ENCODE peak calls at places on chromosome 7, in seven cellular contexts. One of them, this sample, is unnamed.

GRCh38 chr7:103751476-103751875 is 238.0 kb downstream of the RELN start:
- DNase-seq in upper lobe of left lung: no peak
- DNase-seq in RWPE1: no peak
- DNase-seq in CD4-positive, CD25-positive, alpha-beta regulatory T cell: no peak
- DNase-seq in naive thymus-derived CD4-positive, alpha-beta T cell: no peak
- DNase-seq in HCT116: no peak
- DNase-seq in iPS DF 6.9: no peak
- DNase-seq in this sample: no peak

GRCh38 chr7:84921154-84921553 is 265.7 kb downstream of the SEMA3D start:
- DNase-seq in upper lobe of left lung: no peak
- DNase-seq in RWPE1: no peak
- DNase-seq in CD4-positive, CD25-positive, alpha-beta regulatory T cell: no peak
- DNase-seq in naive thymus-derived CD4-positive, alpha-beta T cell: no peak
- DNase-seq in HCT116: no peak
- DNase-seq in iPS DF 6.9: no peak
- DNase-seq in this sample: no peak

GRCh38 chr7:110600983-110601382 is 489.9 kb upstream of the LRRN3 start:
- DNase-seq in upper lobe of left lung: no peak
- DNase-seq in RWPE1: no peak
- DNase-seq in CD4-positive, CD25-positive, alpha-beta regulatory T cell: no peak
- DNase-seq in naive thymus-derived CD4-positive, alpha-beta T cell: no peak
- DNase-seq in HCT116: no peak
- DNase-seq in iPS DF 6.9: no peak
- DNase-seq in this sample: no peak

GRCh38 chr7:15686209-15686956 is at the start of gene MEOX2:
- DNase-seq in upper lobe of left lung: peak
- DNase-seq in RWPE1: no peak
- DNase-seq in CD4-positive, CD25-positive, alpha-beta regulatory T cell: no peak
- DNase-seq in naive thymus-derived CD4-positive, alpha-beta T cell: no peak
- DNase-seq in HCT116: no peak
- DNase-seq in iPS DF 6.9: no peak
- DNase-seq in this sample: no peak

GRCh38 chr7:57381581-57381980 is 68.4 kb upstream of the ZNF716 start:
- DNase-seq in upper lobe of left lung: no peak
- DNase-seq in RWPE1: no peak
- DNase-seq in CD4-positive, CD25-positive, alpha-beta regulatory T cell: no peak
- DNase-seq in naive thymus-derived CD4-positive, alpha-beta T cell: no peak
- DNase-seq in HCT116: no peak
- DNase-seq in iPS DF 6.9: no peak
- DNase-seq in this sample: no peak

GRCh38 chr7:69932034-69932628 is 333.9 kb downstream of the AUTS2 start:
- DNase-seq in upper lobe of left lung: no peak
- DNase-seq in RWPE1: peak
- DNase-seq in CD4-positive, CD25-positive, alpha-beta regulatory T cell: no peak
- DNase-seq in naive thymus-derived CD4-positive, alpha-beta T cell: no peak
- DNase-seq in HCT116: no peak
- DNase-seq in iPS DF 6.9: peak
- DNase-seq in this sample: no peak

GRCh38 chr7:28988818-28989595 is 30.9 kb upstream of the TRIL start:
- DNase-seq in upper lobe of left lung: no peak
- DNase-seq in RWPE1: peak
- DNase-seq in CD4-positive, CD25-positive, alpha-beta regulatory T cell: no peak
- DNase-seq in naive thymus-derived CD4-positive, alpha-beta T cell: no peak
- DNase-seq in HCT116: no peak
- DNase-seq in iPS DF 6.9: no peak
- DNase-seq in this sample: no peak

GRCh38 chr7:9091282-9091681 is 657.9 kb downstream of the NXPH1 start:
- DNase-seq in upper lobe of left lung: no peak
- DNase-seq in RWPE1: no peak
- DNase-seq in CD4-positive, CD25-positive, alpha-beta regulatory T cell: no peak
- DNase-seq in naive thymus-derived CD4-positive, alpha-beta T cell: no peak
- DNase-seq in HCT116: no peak
- DNase-seq in iPS DF 6.9: no peak
- DNase-seq in this sample: no peak

GRCh38 chr7:44634187-44634838 is 27.9 kb downstream of the OGDH start:
- DNase-seq in upper lobe of left lung: no peak
- DNase-seq in RWPE1: no peak
- DNase-seq in CD4-positive, CD25-positive, alpha-beta regulatory T cell: no peak
- DNase-seq in naive thymus-derived CD4-positive, alpha-beta T cell: no peak
- DNase-seq in HCT116: no peak
- DNase-seq in iPS DF 6.9: no peak
- DNase-seq in this sample: no peak

GRCh38 chr7:90817846-90818245 is 221.7 kb downstream of the CDK14 start:
- DNase-seq in upper lobe of left lung: no peak
- DNase-seq in RWPE1: no peak
- DNase-seq in CD4-positive, CD25-positive, alpha-beta regulatory T cell: no peak
- DNase-seq in naive thymus-derived CD4-positive, alpha-beta T cell: no peak
- DNase-seq in HCT116: no peak
- DNase-seq in iPS DF 6.9: no peak
- DNase-seq in this sample: no peak

GRCh38 chr7:134940711-134941110 is 45.6 kb upstream of the AGBL3 start:
- DNase-seq in upper lobe of left lung: no peak
- DNase-seq in RWPE1: no peak
- DNase-seq in CD4-positive, CD25-positive, alpha-beta regulatory T cell: no peak
- DNase-seq in naive thymus-derived CD4-positive, alpha-beta T cell: no peak
- DNase-seq in HCT116: no peak
- DNase-seq in iPS DF 6.9: no peak
- DNase-seq in this sample: no peak

GRCh38 chr7:55432937-55433784 is 68.0 kb downstream of the LANCL2 start:
- DNase-seq in upper lobe of left lung: no peak
- DNase-seq in RWPE1: peak
- DNase-seq in CD4-positive, CD25-positive, alpha-beta regulatory T cell: peak
- DNase-seq in naive thymus-derived CD4-positive, alpha-beta T cell: peak
- DNase-seq in HCT116: peak
- DNase-seq in iPS DF 6.9: no peak
- DNase-seq in this sample: no peak

GRCh38 chr7:157426463-157427301 is 89.9 kb downstream of the DNAJB6 start:
- DNase-seq in upper lobe of left lung: no peak
- DNase-seq in RWPE1: no peak
- DNase-seq in CD4-positive, CD25-positive, alpha-beta regulatory T cell: no peak
- DNase-seq in naive thymus-derived CD4-positive, alpha-beta T cell: no peak
- DNase-seq in HCT116: no peak
- DNase-seq in iPS DF 6.9: no peak
- DNase-seq in this sample: no peak

GRCh38 chr7:43721193-43721806 is 8.0 kb downstream of the COA1 start:
- DNase-seq in upper lobe of left lung: no peak
- DNase-seq in RWPE1: peak
- DNase-seq in CD4-positive, CD25-positive, alpha-beta regulatory T cell: peak
- DNase-seq in naive thymus-derived CD4-positive, alpha-beta T cell: peak
- DNase-seq in HCT116: no peak
- DNase-seq in iPS DF 6.9: no peak
- DNase-seq in this sample: no peak

GRCh38 chr7:20793258-20793657 is 6.6 kb upstream of the SP8 start:
- DNase-seq in upper lobe of left lung: no peak
- DNase-seq in RWPE1: no peak
- DNase-seq in CD4-positive, CD25-positive, alpha-beta regulatory T cell: no peak
- DNase-seq in naive thymus-derived CD4-positive, alpha-beta T cell: no peak
- DNase-seq in HCT116: no peak
- DNase-seq in iPS DF 6.9: no peak
- DNase-seq in this sample: no peak

GRCh38 chr7:25831901-25832411 is 320.0 kb upstream of the NFE2L3 start:
- DNase-seq in upper lobe of left lung: no peak
- DNase-seq in RWPE1: no peak
- DNase-seq in CD4-positive, CD25-positive, alpha-beta regulatory T cell: no peak
- DNase-seq in naive thymus-derived CD4-positive, alpha-beta T cell: no peak
- DNase-seq in HCT116: no peak
- DNase-seq in iPS DF 6.9: no peak
- DNase-seq in this sample: no peak

GRCh38 chr7:5237286-5237685 is 45.5 kb upstream of the SLC29A4 start:
- DNase-seq in upper lobe of left lung: peak
- DNase-seq in RWPE1: no peak
- DNase-seq in CD4-positive, CD25-positive, alpha-beta regulatory T cell: no peak
- DNase-seq in naive thymus-derived CD4-positive, alpha-beta T cell: no peak
- DNase-seq in HCT116: no peak
- DNase-seq in iPS DF 6.9: no peak
- DNase-seq in this sample: no peak

GRCh38 chr7:80151274-80151665 is 16.6 kb downstream of the GNAI1 start:
- DNase-seq in upper lobe of left lung: no peak
- DNase-seq in RWPE1: no peak
- DNase-seq in CD4-positive, CD25-positive, alpha-beta regulatory T cell: no peak
- DNase-seq in naive thymus-derived CD4-positive, alpha-beta T cell: peak
- DNase-seq in HCT116: no peak
- DNase-seq in iPS DF 6.9: no peak
- DNase-seq in this sample: no peak

GRCh38 chr7:136030330-136030729 is 53.2 kb upstream of the MTPN start:
- DNase-seq in upper lobe of left lung: no peak
- DNase-seq in RWPE1: no peak
- DNase-seq in CD4-positive, CD25-positive, alpha-beta regulatory T cell: no peak
- DNase-seq in naive thymus-derived CD4-positive, alpha-beta T cell: no peak
- DNase-seq in HCT116: no peak
- DNase-seq in iPS DF 6.9: no peak
- DNase-seq in this sample: no peak

GRCh38 chr7:129095258-129095657 is 40.3 kb upstream of the TNPO3 start:
- DNase-seq in upper lobe of left lung: no peak
- DNase-seq in RWPE1: no peak
- DNase-seq in CD4-positive, CD25-positive, alpha-beta regulatory T cell: peak
- DNase-seq in naive thymus-derived CD4-positive, alpha-beta T cell: peak
- DNase-seq in HCT116: no peak
- DNase-seq in iPS DF 6.9: no peak
- DNase-seq in this sample: no peak

GRCh38 chr7:124124201-124124600 is 91.3 kb upstream of the TMEM229A start:
- DNase-seq in upper lobe of left lung: no peak
- DNase-seq in RWPE1: no peak
- DNase-seq in CD4-positive, CD25-positive, alpha-beta regulatory T cell: no peak
- DNase-seq in naive thymus-derived CD4-positive, alpha-beta T cell: no peak
- DNase-seq in HCT116: no peak
- DNase-seq in iPS DF 6.9: no peak
- DNase-seq in this sample: no peak

GRCh38 chr7:116356979-116357378 is 142.6 kb upstream of the CAV2 start:
- DNase-seq in upper lobe of left lung: no peak
- DNase-seq in RWPE1: no peak
- DNase-seq in CD4-positive, CD25-positive, alpha-beta regulatory T cell: no peak
- DNase-seq in naive thymus-derived CD4-positive, alpha-beta T cell: no peak
- DNase-seq in HCT116: no peak
- DNase-seq in iPS DF 6.9: no peak
- DNase-seq in this sample: no peak
- H3K27ac ChIP-seq in upper lobe of left lung: peak
- H3K27ac ChIP-seq in RWPE1: peak
- H3K27ac ChIP-seq in CD4-positive, CD25-positive, alpha-beta regulatory T cell: no peak
- H3K27ac ChIP-seq in naive thymus-derived CD4-positive, alpha-beta T cell: no peak
- H3K27ac ChIP-seq in HCT116: peak
- H3K27ac ChIP-seq in iPS DF 6.9: no peak
- H3K27ac ChIP-seq in this sample: no peak

GRCh38 chr7:47190462-47190861 is 391.4 kb downstream of the TNS3 start:
- DNase-seq in upper lobe of left lung: no peak
- DNase-seq in RWPE1: no peak
- DNase-seq in CD4-positive, CD25-positive, alpha-beta regulatory T cell: no peak
- DNase-seq in naive thymus-derived CD4-positive, alpha-beta T cell: no peak
- DNase-seq in HCT116: no peak
- DNase-seq in iPS DF 6.9: no peak
- DNase-seq in this sample: no peak
- H3K27ac ChIP-seq in upper lobe of left lung: no peak
- H3K27ac ChIP-seq in RWPE1: no peak
- H3K27ac ChIP-seq in CD4-positive, CD25-positive, alpha-beta regulatory T cell: no peak
- H3K27ac ChIP-seq in naive thymus-derived CD4-positive, alpha-beta T cell: no peak
- H3K27ac ChIP-seq in HCT116: no peak
- H3K27ac ChIP-seq in iPS DF 6.9: no peak
- H3K27ac ChIP-seq in this sample: no peak

GRCh38 chr7:37493810-37494209 is 45.1 kb upstream of the ELMO1 start:
- DNase-seq in upper lobe of left lung: no peak
- DNase-seq in RWPE1: no peak
- DNase-seq in CD4-positive, CD25-positive, alpha-beta regulatory T cell: no peak
- DNase-seq in naive thymus-derived CD4-positive, alpha-beta T cell: no peak
- DNase-seq in HCT116: no peak
- DNase-seq in iPS DF 6.9: no peak
- DNase-seq in this sample: no peak

GRCh38 chr7:37491919-37492694 is 43.4 kb upstream of the ELMO1 start:
- DNase-seq in upper lobe of left lung: no peak
- DNase-seq in RWPE1: no peak
- DNase-seq in CD4-positive, CD25-positive, alpha-beta regulatory T cell: no peak
- DNase-seq in naive thymus-derived CD4-positive, alpha-beta T cell: no peak
- DNase-seq in HCT116: no peak
- DNase-seq in iPS DF 6.9: peak
- DNase-seq in this sample: no peak

GRCh38 chr7:37493123-37493522 is 44.5 kb upstream of the ELMO1 start:
- DNase-seq in upper lobe of left lung: no peak
- DNase-seq in RWPE1: no peak
- DNase-seq in CD4-positive, CD25-positive, alpha-beta regulatory T cell: no peak
- DNase-seq in naive thymus-derived CD4-positive, alpha-beta T cell: no peak
- DNase-seq in HCT116: no peak
- DNase-seq in iPS DF 6.9: no peak
- DNase-seq in this sample: no peak

GRCh38 chr7:37495574-37496184 is 47.0 kb upstream of the ELMO1 start:
- DNase-seq in upper lobe of left lung: no peak
- DNase-seq in RWPE1: peak
- DNase-seq in CD4-positive, CD25-positive, alpha-beta regulatory T cell: peak
- DNase-seq in naive thymus-derived CD4-positive, alpha-beta T cell: peak
- DNase-seq in HCT116: no peak
- DNase-seq in iPS DF 6.9: no peak
- DNase-seq in this sample: no peak

GRCh38 chr7:37494940-37495339 is 46.3 kb upstream of the ELMO1 start:
- DNase-seq in upper lobe of left lung: no peak
- DNase-seq in RWPE1: no peak
- DNase-seq in CD4-positive, CD25-positive, alpha-beta regulatory T cell: no peak
- DNase-seq in naive thymus-derived CD4-positive, alpha-beta T cell: no peak
- DNase-seq in HCT116: no peak
- DNase-seq in iPS DF 6.9: no peak
- DNase-seq in this sample: no peak
- H3K27ac ChIP-seq in upper lobe of left lung: no peak
- H3K27ac ChIP-seq in RWPE1: no peak
- H3K27ac ChIP-seq in CD4-positive, CD25-positive, alpha-beta regulatory T cell: no peak
- H3K27ac ChIP-seq in naive thymus-derived CD4-positive, alpha-beta T cell: no peak
- H3K27ac ChIP-seq in HCT116: no peak
- H3K27ac ChIP-seq in iPS DF 6.9: no peak
- H3K27ac ChIP-seq in this sample: no peak

GRCh38 chr7:107224374-107224773 is 55.6 kb downstream of the HBP1 start:
- DNase-seq in upper lobe of left lung: no peak
- DNase-seq in RWPE1: no peak
- DNase-seq in CD4-positive, CD25-positive, alpha-beta regulatory T cell: no peak
- DNase-seq in naive thymus-derived CD4-positive, alpha-beta T cell: no peak
- DNase-seq in HCT116: no peak
- DNase-seq in iPS DF 6.9: no peak
- DNase-seq in this sample: no peak
- H3K27ac ChIP-seq in upper lobe of left lung: no peak
- H3K27ac ChIP-seq in RWPE1: no peak
- H3K27ac ChIP-seq in CD4-positive, CD25-positive, alpha-beta regulatory T cell: no peak
- H3K27ac ChIP-seq in naive thymus-derived CD4-positive, alpha-beta T cell: no peak
- H3K27ac ChIP-seq in HCT116: no peak
- H3K27ac ChIP-seq in iPS DF 6.9: no peak
- H3K27ac ChIP-seq in this sample: no peak

GRCh38 chr7:105877736-105878135 is 1.3 kb upstream of the ATXN7L1 start:
- DNase-seq in upper lobe of left lung: no peak
- DNase-seq in RWPE1: no peak
- DNase-seq in CD4-positive, CD25-positive, alpha-beta regulatory T cell: no peak
- DNase-seq in naive thymus-derived CD4-positive, alpha-beta T cell: no peak
- DNase-seq in HCT116: no peak
- DNase-seq in iPS DF 6.9: no peak
- DNase-seq in this sample: no peak
- H3K27ac ChIP-seq in upper lobe of left lung: no peak
- H3K27ac ChIP-seq in RWPE1: peak
- H3K27ac ChIP-seq in CD4-positive, CD25-positive, alpha-beta regulatory T cell: no peak
- H3K27ac ChIP-seq in naive thymus-derived CD4-positive, alpha-beta T cell: no peak
- H3K27ac ChIP-seq in HCT116: no peak
- H3K27ac ChIP-seq in iPS DF 6.9: no peak
- H3K27ac ChIP-seq in this sample: no peak

GRCh38 chr7:37445800-37446199 is 2.9 kb downstream of the ELMO1 start:
- DNase-seq in upper lobe of left lung: no peak
- DNase-seq in RWPE1: no peak
- DNase-seq in CD4-positive, CD25-positive, alpha-beta regulatory T cell: no peak
- DNase-seq in naive thymus-derived CD4-positive, alpha-beta T cell: no peak
- DNase-seq in HCT116: no peak
- DNase-seq in iPS DF 6.9: no peak
- DNase-seq in this sample: no peak
- H3K27ac ChIP-seq in upper lobe of left lung: peak
- H3K27ac ChIP-seq in RWPE1: no peak
- H3K27ac ChIP-seq in CD4-positive, CD25-positive, alpha-beta regulatory T cell: no peak
- H3K27ac ChIP-seq in naive thymus-derived CD4-positive, alpha-beta T cell: peak
- H3K27ac ChIP-seq in HCT116: no peak
- H3K27ac ChIP-seq in iPS DF 6.9: no peak
- H3K27ac ChIP-seq in this sample: no peak

GRCh38 chr7:74409571-74409970 is 44.1 kb upstream of the GTF2IRD1 start:
- DNase-seq in upper lobe of left lung: no peak
- DNase-seq in RWPE1: no peak
- DNase-seq in CD4-positive, CD25-positive, alpha-beta regulatory T cell: no peak
- DNase-seq in naive thymus-derived CD4-positive, alpha-beta T cell: no peak
- DNase-seq in HCT116: no peak
- DNase-seq in iPS DF 6.9: no peak
- DNase-seq in this sample: no peak
- H3K27ac ChIP-seq in upper lobe of left lung: no peak
- H3K27ac ChIP-seq in RWPE1: no peak
- H3K27ac ChIP-seq in CD4-positive, CD25-positive, alpha-beta regulatory T cell: no peak
- H3K27ac ChIP-seq in naive thymus-derived CD4-positive, alpha-beta T cell: no peak
- H3K27ac ChIP-seq in HCT116: no peak
- H3K27ac ChIP-seq in iPS DF 6.9: no peak
- H3K27ac ChIP-seq in this sample: no peak